ENCODE peak calls at places on chromosomes 12 and 14, in four cellular contexts. V is lower lobe of right lung, Y is fibroblast of pulmonary artery, N is fibroblast of lung. G is an unnamed sample.

GRCh38 chr12:13165578-13166120 is 30.9 kb upstream of the EMP1 start:
- DNase-seq in V (peak), Y (peak), N (peak), G (peak)

GRCh38 chr14:92135269-92135668 is 13.5 kb downstream of the CPSF2 start:
- DNase-seq in V (no peak), N (peak), Y (peak), G (no peak)

GRCh38 chr12:5083955-5084849 is 40.5 kb downstream of the KCNA5 start:
- DNase-seq in V (no peak), N (peak), Y (peak), G (peak)

GRCh38 chr14:21095430-21096205 is 2.8 kb downstream of the ZNF219 start:
- DNase-seq in V (no peak), N (peak), Y (peak), G (no peak)

GRCh38 chr14:32559048-32559447 is 229.9 kb downstream of the AKAP6 start:
- DNase-seq in N (peak), Y (no peak), V (no peak), G (no peak)

GRCh38 chr12:94147991-94148840 is at the start of gene PLXNC1:
- DNase-seq in N (peak), V (peak), Y (peak), G (no peak)

GRCh38 chr14:99649219-99649618 is 4.3 kb downstream of the HHIPL1 start:
- DNase-seq in V (no peak), N (peak), Y (peak), G (no peak)

GRCh38 chr12:32549675-32550079 is 129.4 kb upstream of the DNM1L start:
- DNase-seq in N (peak), Y (no peak), V (no peak), G (no peak)

GRCh38 chr14:91158091-91158790 is 44.4 kb downstream of the DGLUCY start:
- DNase-seq in Y (no peak), V (peak), N (no peak), G (no peak)

GRCh38 chr12:12323606-12324005 is 26.4 kb downstream of the MANSC1 start:
- DNase-seq in Y (no peak), V (no peak), N (peak), G (no peak)

GRCh38 chr12:110743571-110744093 is 941 bp upstream of the PPP1CC start:
- DNase-seq in V (peak), N (peak), Y (peak), G (no peak)

GRCh38 chr12:117100851-117101673 is 1.8 kb upstream of the TESC start:
- DNase-seq in Y (no peak), V (no peak), N (no peak), G (no peak)

GRCh38 chr14:64012003-64012402 is 159.2 kb downstream of the SYNE2 start:
- DNase-seq in N (no peak), V (no peak), Y (no peak), G (no peak)

GRCh38 chr12:14825256-14825655 is 11.3 kb upstream of the SMCO3 start:
- DNase-seq in N (no peak), V (no peak), Y (no peak), G (no peak)

GRCh38 chr12:123267991-123268843 is 3.4 kb downstream of the CDK2AP1 start:
- DNase-seq in N (peak), V (peak), Y (no peak), G (no peak)

GRCh38 chr12:52611080-52611468 is 7.3 kb downstream of the KRT73 start:
- DNase-seq in Y (no peak), N (no peak), V (no peak), G (no peak)

GRCh38 chr14:30214456-30215090 is 286.9 kb upstream of the PRKD1 start:
- DNase-seq in N (peak), Y (peak), V (no peak), G (peak)
- TF ChIP-seq CTCF in N (peak), Y (peak), V (peak), G (peak)

GRCh38 chr14:34098985-34099349 is 148.1 kb upstream of the EGLN3 start:
- DNase-seq in V (no peak), N (no peak), Y (no peak), G (no peak)
- TF ChIP-seq CTCF in V (no peak), N (no peak), Y (no peak), G (no peak)

DNA sequence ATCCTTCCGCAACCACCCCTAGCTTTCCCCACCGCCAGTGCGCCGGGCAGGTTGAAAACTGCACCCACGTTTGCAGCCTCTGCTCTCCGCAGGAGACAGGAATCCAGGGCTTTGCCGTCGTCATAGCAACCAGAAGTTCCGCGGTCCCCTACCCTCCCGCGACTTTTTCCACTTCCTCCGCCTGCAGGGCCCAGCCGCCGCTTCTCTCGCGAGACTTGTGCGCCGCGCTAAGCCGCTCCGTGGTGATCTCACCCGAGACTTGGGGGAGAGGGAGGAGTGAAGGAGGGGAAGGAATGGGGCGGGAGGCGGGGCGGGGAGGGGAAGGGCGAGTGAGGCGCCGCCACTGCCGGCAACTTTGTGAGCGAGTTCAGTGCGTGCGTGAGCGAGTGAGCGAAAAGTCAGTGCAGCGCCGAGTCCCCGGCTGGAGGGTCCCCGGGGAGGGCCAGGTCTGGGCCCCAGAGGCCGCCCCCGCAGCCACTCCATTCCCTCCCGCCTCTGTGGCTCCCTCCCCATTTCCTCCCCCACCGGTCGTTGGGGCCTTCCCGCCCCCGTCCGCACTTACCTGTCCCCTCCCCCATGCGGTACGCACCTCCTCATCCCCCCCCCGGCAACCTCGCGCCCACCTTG is 413.0 kb downstream of the PCNX1 start:
- DNase-seq in V (peak), Y (peak), N (peak), G (peak)
- TF ChIP-seq CTCF in V (no peak), Y (no peak), N (no peak), G (no peak)

GRCh38 chr12:2363836-2364565 is 311.2 kb downstream of the CACNA1C start:
- DNase-seq in Y (no peak), V (no peak), N (no peak), G (no peak)

GRCh38 chr12:2358986-2359658 is 306.3 kb downstream of the CACNA1C start:
- DNase-seq in N (no peak), V (no peak), Y (no peak), G (no peak)

GRCh38 chr12:2364566-2365165 is 311.9 kb downstream of the CACNA1C start:
- DNase-seq in N (no peak), Y (no peak), V (peak), G (no peak)

GRCh38 chr12:2359725-2360629 is 307.2 kb downstream of the CACNA1C start:
- DNase-seq in N (no peak), Y (peak), V (no peak), G (no peak)

GRCh38 chr12:2360630-2361170 is 307.9 kb downstream of the CACNA1C start:
- DNase-seq in N (no peak), Y (no peak), V (no peak), G (no peak)
- TF ChIP-seq CTCF in N (peak), Y (peak), V (peak), G (peak)

GRCh38 chr14:105389976-105390848 is 8.1 kb upstream of the TEX22 start:
- DNase-seq in N (no peak), V (no peak), Y (no peak), G (no peak)
- TF ChIP-seq CTCF in N (no peak), V (no peak), Y (no peak), G (no peak)

DNA sequence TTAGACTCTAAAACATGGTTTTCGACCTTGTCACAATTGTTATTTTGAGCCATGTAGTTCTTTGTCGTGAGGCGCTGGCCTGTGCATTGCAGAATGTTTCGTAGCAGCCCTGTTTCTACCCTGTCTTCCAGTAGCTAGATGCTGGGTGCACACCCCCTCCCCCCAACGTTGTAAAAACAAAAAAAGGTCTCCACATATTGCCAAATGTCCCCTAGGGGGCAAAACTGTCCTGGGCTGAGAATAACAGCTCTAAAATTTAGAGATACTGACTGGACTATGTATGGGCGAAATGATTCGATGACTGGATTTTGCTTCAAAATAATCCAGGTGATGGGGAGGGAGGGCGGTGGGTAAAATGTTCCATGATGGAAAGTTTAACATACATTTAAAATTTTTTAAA is 126.1 kb upstream of the FUT8 start:
- DNase-seq in Y (peak), V (no peak), N (no peak), G (no peak)
- TF ChIP-seq CTCF in Y (peak), V (no peak), N (peak), G (peak)

DNA sequence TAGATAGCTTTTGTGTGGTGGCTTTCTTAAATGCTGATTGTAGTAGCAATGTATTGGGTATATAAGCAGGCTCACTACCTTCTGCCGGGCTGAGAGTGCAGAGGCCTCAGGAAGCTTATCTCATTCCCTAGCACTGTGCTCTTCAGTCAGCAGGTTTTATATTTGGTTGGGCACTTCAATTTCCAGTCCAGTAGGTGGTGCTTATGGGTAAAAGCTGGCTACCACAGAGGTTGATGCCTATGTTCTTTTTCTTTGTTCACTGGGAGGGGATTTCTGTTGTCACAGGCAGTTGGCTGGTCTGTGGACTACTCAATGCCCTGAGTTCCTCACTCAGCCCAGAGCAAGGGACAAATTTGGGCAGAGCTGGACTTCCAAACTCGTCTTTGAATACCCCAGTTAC is 43.0 kb upstream of the GLIPR1 start:
- DNase-seq in N (peak), V (no peak), Y (peak), G (no peak)
- TF ChIP-seq CTCF in N (peak), V (no peak), Y (peak), G (peak)

DNA sequence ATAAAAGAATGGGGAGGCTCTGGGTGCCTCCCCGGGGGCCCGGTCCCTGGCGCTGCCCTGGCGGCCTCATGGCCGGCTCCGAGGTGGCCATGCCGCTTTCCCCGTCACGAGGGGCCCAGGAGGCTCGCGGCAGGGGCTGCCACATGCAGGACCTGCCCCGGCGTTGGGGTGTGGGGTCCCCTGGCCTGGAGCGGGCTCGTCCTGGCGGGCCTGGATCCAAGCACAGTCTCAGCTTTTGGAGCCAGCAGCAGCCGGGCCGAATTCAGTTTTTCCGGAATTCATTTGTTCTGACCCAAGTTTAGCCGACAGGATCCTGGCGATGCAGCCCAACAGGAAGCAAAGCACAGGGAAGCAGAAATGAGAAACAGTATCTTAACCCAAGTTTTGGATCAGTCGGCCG is 26.4 kb upstream of the AEBP2 start:
- DNase-seq in V (no peak), N (no peak), Y (no peak), G (no peak)
- TF ChIP-seq CTCF in V (no peak), N (no peak), Y (no peak), G (no peak)

G was measured in HFF-Myc.